ENCODE peak calls at places on chromosomes 11 and 22, in six cellular contexts. C, Y, S, O, X and F are unnamed samples.
A peak's percentile ranks its signal among the peaks of the same experiment; 100 is the strongest.

GRCh38 chr11:73577496-73577917 is 20.4 kb downstream of the FAM168A start:
- DNase-seq in C (no peak), Y (peak; percentile 32), S (no peak), O (no peak), X (no peak), F (peak; percentile 33)

GRCh38 chr11:113237261-113237660 is 77.1 kb upstream of the TTC12 start:
- DNase-seq in C (no peak), Y (no peak), S (no peak), O (no peak), X (no peak), F (no peak)

GRCh38 chr11:40689823-40690222 is 769.6 kb downstream of the LRRC4C start:
- DNase-seq in C (no peak), Y (no peak), S (no peak), O (no peak), X (no peak), F (no peak)

GRCh38 chr11:115656041-115656440 is 151.8 kb upstream of the CADM1 start:
- DNase-seq in C (no peak), Y (no peak), S (no peak), O (no peak), X (no peak), F (no peak)

GRCh38 chr11:74636633-74637184 is 44.3 kb downstream of the POLD3 start:
- DNase-seq in C (no peak), Y (peak; percentile 88), S (no peak), O (no peak), X (no peak), F (peak; percentile 57)

GRCh38 chr11:68549789-68550484 is 89.4 kb downstream of the PPP6R3 start:
- DNase-seq in C (no peak), Y (peak; percentile 42), S (no peak), O (no peak), X (no peak), F (peak; percentile 23)

GRCh38 chr11:83862691-83863090 is 576.5 kb upstream of the CCDC90B start:
- DNase-seq in C (no peak), Y (peak; percentile 1), S (no peak), O (peak; percentile 21), X (no peak), F (no peak)

GRCh38 chr22:49362393-49362792 is 465.3 kb downstream of the BRD1 start:
- DNase-seq in C (no peak), Y (no peak), S (no peak), O (no peak), X (peak; percentile 5), F (no peak)

GRCh38 chr11:32838505-32839274 is 9.0 kb downstream of the PRRG4 start:
- DNase-seq in C (no peak), Y (no peak), S (no peak), O (no peak), X (no peak), F (no peak)

GRCh38 chr11:64094463-64095223 is 58.9 kb downstream of the FLRT1 start:
- DNase-seq in C (no peak), Y (peak; percentile 77), S (no peak), O (peak; percentile 71), X (no peak), F (no peak)

GRCh38 chr11:16358726-16359125 is 2.4 kb upstream of the SOX6 start:
- DNase-seq in C (no peak), Y (no peak), S (no peak), O (no peak), X (no peak), F (no peak)

GRCh38 chr11:130071211-130071712 is 1.6 kb downstream of the APLP2 start:
- DNase-seq in C (no peak), Y (peak; percentile 42), S (no peak), O (no peak), X (no peak), F (no peak)

GRCh38 chr11:99952816-99953215 is 734.3 kb upstream of the ARHGAP42 start:
- DNase-seq in C (no peak), Y (peak; percentile 15), S (no peak), O (no peak), X (no peak), F (no peak)

GRCh38 chr11:117580866-117581265 is 216.2 kb downstream of the DSCAML1 start:
- DNase-seq in C (no peak), Y (no peak), S (no peak), O (no peak), X (no peak), F (no peak)

GRCh38 chr11:72229336-72229924 is 4.9 kb downstream of the INPPL1 start:
- DNase-seq in C (no peak), Y (no peak), S (no peak), O (no peak), X (peak; percentile 13), F (no peak)

GRCh38 chr11:111976119-111976518 is 39.0 kb downstream of the DIXDC1 start:
- DNase-seq in C (no peak), Y (no peak), S (no peak), O (no peak), X (no peak), F (no peak)

GRCh38 chr11:63710476-63711217 is 29.3 kb downstream of the RTN3 start:
- DNase-seq in C (no peak), Y (peak; percentile 89), S (no peak), O (no peak), X (no peak), F (peak; percentile 83)

GRCh38 chr11:103257360-103257759 is 148.1 kb downstream of the DYNC2H1 start:
- DNase-seq in C (no peak), Y (peak; percentile 18), S (no peak), O (no peak), X (no peak), F (no peak)

GRCh38 chr11:131033151-131033651 is 116.9 kb upstream of the SNX19 start:
- DNase-seq in C (no peak), Y (peak; percentile 99), S (no peak), O (peak; percentile 82), X (no peak), F (peak; percentile 54)

GRCh38 chr22:37109242-37109917 is at the start of gene TMPRSS6:
- DNase-seq in C (no peak), Y (no peak), S (peak; percentile 18), O (no peak), X (no peak), F (no peak)

GRCh38 chr22:37115032-37115431 is 5.5 kb upstream of the TMPRSS6 start:
- DNase-seq in C (peak; percentile 31), Y (no peak), S (no peak), O (no peak), X (no peak), F (no peak)

GRCh38 chr22:37111156-37111717 is 1.7 kb upstream of the TMPRSS6 start:
- DNase-seq in C (no peak), Y (no peak), S (no peak), O (no peak), X (no peak), F (no peak)

GRCh38 chr22:37113757-37114156 is 4.2 kb upstream of the TMPRSS6 start:
- DNase-seq in C (no peak), Y (no peak), S (no peak), O (no peak), X (no peak), F (no peak)

GRCh38 chr22:37112084-37112728 is 2.7 kb upstream of the TMPRSS6 start:
- DNase-seq in C (no peak), Y (no peak), S (no peak), O (no peak), X (no peak), F (no peak)
- H3K4me3 ChIP-seq in C (no peak overlapping the region), Y (no peak overlapping the region), S (no peak overlapping the region), O (no peak overlapping the region), X (no peak overlapping the region), F (no peak overlapping the region)

DNA sequence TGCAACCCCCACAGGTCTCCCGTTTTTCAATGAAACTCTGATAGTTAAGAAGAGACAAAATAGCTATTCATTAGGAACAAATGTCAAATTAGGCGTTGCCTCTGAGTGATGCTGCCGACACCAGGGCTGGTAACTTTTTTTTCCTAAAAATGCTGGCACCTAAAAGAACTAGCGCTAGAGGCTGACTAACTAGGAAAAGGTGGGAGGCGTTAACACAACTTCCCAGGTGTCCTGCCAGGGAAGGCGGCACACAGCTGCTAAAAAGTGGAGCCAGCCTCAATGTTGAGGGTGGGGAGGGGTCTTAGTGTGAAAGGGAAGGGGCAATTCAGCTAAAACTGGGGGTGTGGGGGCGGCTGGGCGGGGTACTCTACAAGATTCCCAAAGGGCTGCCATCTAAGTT is 5.4 kb downstream of the MN1 start:
- DNase-seq in C (no peak), Y (no peak), S (no peak), O (no peak), X (no peak), F (no peak)
- H3K36me3 ChIP-seq in C (no peaks in the 10 kb centered on the region), Y (peaks cover 11% of the 10 kb centered on the region), S (no peaks in the 10 kb centered on the region), O (no peaks in the 10 kb centered on the region), X (no peaks in the 10 kb centered on the region), F (no peaks in the 10 kb centered on the region)

DNA sequence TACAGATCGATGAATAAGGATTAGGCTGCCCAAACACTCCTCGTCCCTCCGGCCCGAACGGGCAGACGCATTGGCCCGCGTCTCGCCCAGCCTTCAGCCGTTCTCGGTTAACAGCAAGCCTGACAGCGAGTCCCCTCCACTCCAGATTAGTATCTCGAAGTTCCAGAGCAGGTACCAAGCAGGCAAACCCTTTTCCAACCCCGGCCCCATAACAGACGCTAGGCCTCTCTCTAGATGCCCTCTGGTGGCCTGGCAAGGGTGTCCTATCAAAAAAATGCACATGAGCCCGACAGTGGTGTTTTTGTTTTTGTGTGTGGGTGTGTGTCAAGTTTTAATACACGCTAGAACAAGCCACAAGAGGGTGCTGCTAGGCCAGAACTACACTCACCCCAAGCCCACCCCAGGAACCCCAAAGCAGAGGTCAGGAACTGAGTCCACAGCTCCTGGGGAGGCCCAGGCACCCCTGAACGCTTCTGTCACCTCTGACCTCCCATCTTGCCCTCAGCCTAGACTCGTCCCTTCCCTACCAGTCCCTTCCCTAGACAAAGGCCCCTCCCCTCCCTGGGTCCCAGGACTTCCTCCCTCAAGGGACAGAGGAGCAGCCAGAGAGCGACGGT is 658 bp upstream of the ARFGAP2 start:
- DNase-seq in C (peak; percentile 86), Y (peak; percentile 58), S (peak; percentile 77), O (peak; percentile 88), X (peak; percentile 72), F (no peak)
- TF ChIP-seq CTCF in C (peak; percentile 80), Y (peak; percentile 63), S (peak; percentile 42), O (peak; percentile 93), X (peak; percentile 28), F (peak; percentile 73)

GRCh38 chr11:65598258-65598699 is 2.7 kb upstream of the KCNK7 start:
- DNase-seq in C (no peak), Y (no peak), S (no peak), O (no peak), X (no peak), F (no peak)
- H3K4me3 ChIP-seq in C (no peak overlapping the region), Y (no peak overlapping the region), S (no peak overlapping the region), O (no peak overlapping the region), X (no peak overlapping the region), F (no peak overlapping the region)

DNA sequence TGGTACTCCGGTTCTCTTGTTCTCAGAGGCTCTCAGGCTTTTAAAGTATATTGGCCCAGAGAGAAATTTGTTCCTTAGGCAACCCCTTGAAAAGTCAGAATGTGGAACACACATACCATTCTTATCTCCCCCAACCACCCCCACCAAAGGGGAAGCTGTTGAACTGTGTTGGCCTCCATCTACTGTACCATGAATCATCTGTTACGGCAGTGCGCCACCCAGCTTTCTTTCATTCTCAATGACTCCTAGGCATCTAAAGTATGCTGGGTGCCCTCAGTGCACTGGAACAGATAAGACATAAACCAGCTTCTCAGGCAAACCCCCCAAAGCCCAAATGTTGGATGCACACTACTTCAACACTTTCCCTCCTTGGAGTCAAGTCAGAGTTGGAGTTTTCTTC is 696.2 kb upstream of the TENM4 start:
- DNase-seq in C (no peak), Y (peak; percentile 60), S (no peak), O (no peak), X (no peak), F (no peak)
- H3K36me3 ChIP-seq in C (no peaks in the 10 kb centered on the region), Y (no peaks in the 10 kb centered on the region), S (no peaks in the 10 kb centered on the region), O (no peaks in the 10 kb centered on the region), X (no peaks in the 10 kb centered on the region), F (no peaks in the 10 kb centered on the region)

GRCh38 chr22:23521442-23522113 is 58.5 kb downstream of the IGLL1 start:
- DNase-seq in C (peak; percentile 53), Y (peak; percentile 69), S (peak; percentile 96), O (peak; percentile 87), X (peak; percentile 85), F (peak; percentile 23)
- TF ChIP-seq CTCF in C (no peak), Y (no peak), S (no peak), O (no peak), X (no peak), F (no peak)